ENCODE peak calls at places on chromosome X, in ten cellular contexts. N is HFFc6; Z is GM10248; A is EH; Y is NCI-H1930; L is HEK293T; R is thoracic aorta; O is amniotic epithelial cell; J is KG1; U is activated naive CD8-positive, alpha-beta T cell treated with anti-CD3 and anti-CD28 coated beads, Interleukin-2, amount 10 ng/mL, durations not matched to agents 7 days and 5 days. S is an unnamed sample.

GRCh38 chrX:40087574-40088298 is 10.0 kb downstream of the BCOR start:
- DNase-seq in A (peak), R (no peak), O (no peak), Z (no peak), J (no peak), U (no peak), L (no peak), N (peak), Y (no peak), S (no peak)

GRCh38 chrX:30935985-30936384 is 46.9 kb upstream of the TAB3 start:
- DNase-seq in J (no peak), N (peak), Z (no peak), R (no peak), Y (no peak), A (peak), U (no peak), O (peak), L (peak), S (no peak)

GRCh38 chrX:78024349-78025108 is 55.1 kb upstream of the PGAM4 start:
- DNase-seq in A (peak), J (peak), Z (peak), L (peak), U (no peak), N (peak), R (no peak), O (peak), Y (no peak), S (no peak)

GRCh38 chrX:35841872-35842271 is 43.7 kb downstream of the MAGEB16 start:
- DNase-seq in A (no peak), R (no peak), N (no peak), Y (no peak), O (no peak), Z (no peak), U (no peak), L (no peak), J (no peak), S (no peak)

GRCh38 chrX:153673398-153674218 is at the start of gene PNCK:
- DNase-seq in U (no peak), R (no peak), Y (no peak), Z (no peak), J (no peak), L (no peak), A (no peak), N (no peak), O (no peak), S (no peak)

GRCh38 chrX:68808686-68809357 is 20.0 kb upstream of the EFNB1 start:
- DNase-seq in U (no peak), N (peak), L (peak), J (no peak), A (peak), O (peak), R (no peak), Y (no peak), Z (no peak), S (no peak)

GRCh38 chrX:413322-414201 is 26.9 kb upstream of the PPP2R3B start:
- DNase-seq in J (no peak), R (no peak), U (no peak), O (no peak), Z (no peak), N (peak), L (no peak), Y (no peak), A (peak), S (no peak)

GRCh38 chrX:106415276-106415895 is 196.4 kb upstream of the RADX start:
- DNase-seq in J (no peak), N (peak), L (peak), Z (peak), Y (no peak), O (peak), U (no peak), R (no peak), A (peak), S (no peak)

GRCh38 chrX:28922106-28922505 is 334.9 kb downstream of the IL1RAPL1 start:
- DNase-seq in A (no peak), N (no peak), O (peak), J (no peak), U (no peak), L (no peak), R (no peak), Y (no peak), Z (no peak), S (no peak)

GRCh38 chrX:44951572-44952067 is 78.6 kb downstream of the KDM6A start:
- DNase-seq in L (no peak), O (no peak), N (no peak), Z (no peak), R (no peak), Y (no peak), U (no peak), A (no peak), J (no peak), S (no peak)